ENCODE peak calls at places on chromosomes 7 and 10, in seven cellular contexts. D is uterus, Y is heart left ventricle, B is adrenal gland, I is K562, S is right lobe of liver, H is HCT116. V is an unnamed sample. For H3K4me1, the result is how much of the 10 kb centered on the place peaks cover.

GRCh38 chr10:126638542-126638941 is 32.0 kb downstream of the C10orf90 start:
- DNase-seq in D (no peak), Y (no peak), B (no peak), I (peak), S (no peak), H (no peak), V (no peak)

GRCh38 chr7:28596245-28596935 is 184.1 kb downstream of the CREB5 start:
- DNase-seq in D (no peak), Y (no peak), B (no peak), I (no peak), S (no peak), H (no peak), V (no peak)

GRCh38 chr7:24971333-24972165 is 8.4 kb downstream of the OSBPL3 start:
- DNase-seq in D (no peak), Y (no peak), B (no peak), I (peak), S (no peak), H (peak), V (peak)

GRCh38 chr10:103145860-103146466 is 47.1 kb downstream of the NT5C2 start:
- DNase-seq in D (peak), Y (peak), B (peak), I (peak), S (peak), H (peak), V (peak)

GRCh38 chr10:112552593-112553110 is 105.6 kb downstream of the VTI1A start:
- DNase-seq in D (no peak), Y (no peak), B (no peak), I (no peak), S (no peak), H (no peak), V (no peak)

GRCh38 chr10:77374189-77374656 is 263.4 kb downstream of the KCNMA1 start:
- DNase-seq in D (no peak), Y (no peak), B (no peak), I (no peak), S (no peak), H (no peak), V (no peak)

GRCh38 chr10:11713186-11713743 is 28.9 kb upstream of the ECHDC3 start:
- DNase-seq in D (peak), Y (peak), B (no peak), I (peak), S (no peak), H (no peak), V (no peak)

GRCh38 chr7:113796557-113796956 is 122.3 kb downstream of the PPP1R3A start:
- DNase-seq in D (no peak), Y (no peak), B (no peak), I (no peak), S (no peak), H (no peak), V (no peak)

GRCh38 chr7:150955519-150956394 is 22.4 kb downstream of the KCNH2 start:
- DNase-seq in D (peak), Y (peak), B (peak), I (peak), S (no peak), H (no peak), V (no peak)

GRCh38 chr7:66741706-66742053 is 1.1 kb downstream of the RABGEF1 start:
- DNase-seq in D (peak), Y (no peak), B (peak), I (no peak), S (no peak), H (no peak), V (no peak)

GRCh38 chr7:23530355-23530754 is 1.4 kb downstream of the TRA2A start:
- DNase-seq in D (no peak), Y (no peak), B (no peak), I (peak), S (no peak), H (no peak), V (no peak)

GRCh38 chr10:119520283-119520682 is 22.2 kb downstream of the RGS10 start:
- DNase-seq in D (no peak), Y (no peak), B (no peak), I (peak), S (no peak), H (no peak), V (no peak)

GRCh38 chr7:155925682-155926081 is 113.4 kb upstream of the SHH start:
- DNase-seq in D (no peak), Y (no peak), B (no peak), I (no peak), S (no peak), H (no peak), V (no peak)

GRCh38 chr10:95250856-95251255 is 39.9 kb downstream of the PDLIM1 start:
- DNase-seq in D (no peak), Y (no peak), B (no peak), I (no peak), S (no peak), H (no peak), V (no peak)

GRCh38 chr10:129274928-129275474 is 192.0 kb upstream of the MGMT start:
- DNase-seq in D (no peak), Y (no peak), B (no peak), I (no peak), S (no peak), H (no peak), V (no peak)

GRCh38 chr7:151237244-151238189 is 5.2 kb downstream of the CHPF2 start:
- DNase-seq in D (no peak), Y (no peak), B (no peak), I (no peak), S (no peak), H (no peak), V (no peak)

GRCh38 chr7:36232971-36233550 is 80.0 kb downstream of the EEPD1 start:
- DNase-seq in D (no peak), Y (no peak), B (no peak), I (no peak), S (no peak), H (no peak), V (no peak)

GRCh38 chr7:129492406-129492805 is 9.9 kb upstream of the SMKR1 start:
- DNase-seq in D (no peak), Y (no peak), B (no peak), I (no peak), S (no peak), H (no peak), V (no peak)

GRCh38 chr7:151141855-151142685 is 25.4 kb downstream of the GBX1 start:
- DNase-seq in D (peak), Y (no peak), B (no peak), I (no peak), S (peak), H (no peak), V (no peak)

GRCh38 chr10:116779076-116779687 is 36.8 kb upstream of the HSPA12A start:
- DNase-seq in D (no peak), Y (no peak), B (no peak), I (no peak), S (no peak), H (peak), V (no peak)

GRCh38 chr10:113047605-113047962 is 97.5 kb downstream of the TCF7L2 start:
- DNase-seq in D (no peak), Y (no peak), B (peak), I (no peak), S (no peak), H (no peak), V (no peak)

GRCh38 chr10:33381897-33382578 is 47.6 kb upstream of the NRP1 start:
- DNase-seq in D (no peak), Y (no peak), B (no peak), I (no peak), S (no peak), H (no peak), V (no peak)

GRCh38 chr7:142519790-142520078 is 229.5 kb upstream of the PRSS1 start:
- DNase-seq in D (no peak), Y (no peak), B (no peak), I (no peak), S (no peak), H (no peak), V (no peak)

GRCh38 chr7:158765020-158765419 is 60.4 kb upstream of the NCAPG2 start:
- DNase-seq in D (no peak), Y (peak), B (no peak), I (no peak), S (no peak), H (no peak), V (no peak)

GRCh38 chr10:113111900-113112853 is 162.1 kb downstream of the TCF7L2 start:
- DNase-seq in D (no peak), Y (no peak), B (no peak), I (no peak), S (peak), H (no peak), V (peak)

GRCh38 chr7:26280097-26280496 is 11.6 kb upstream of the SNX10 start:
- DNase-seq in D (no peak), Y (no peak), B (no peak), I (no peak), S (no peak), H (no peak), V (no peak)

GRCh38 chr7:2497500-2498336 is 21.5 kb upstream of the GRIFIN start:
- DNase-seq in D (no peak), Y (no peak), B (no peak), I (no peak), S (no peak), H (no peak), V (no peak)

GRCh38 chr7:2499181-2499580 is 20.4 kb upstream of the LFNG start:
- DNase-seq in D (no peak), Y (no peak), B (no peak), I (no peak), S (no peak), H (no peak), V (no peak)

GRCh38 chr7:2497065-2497464 is 20.9 kb upstream of the GRIFIN start:
- DNase-seq in D (no peak), Y (no peak), B (no peak), I (no peak), S (no peak), H (no peak), V (no peak)

GRCh38 chr7:2499719-2500430 is 19.7 kb upstream of the LFNG start:
- DNase-seq in D (no peak), Y (no peak), B (no peak), I (no peak), S (no peak), H (no peak), V (no peak)

DNA sequence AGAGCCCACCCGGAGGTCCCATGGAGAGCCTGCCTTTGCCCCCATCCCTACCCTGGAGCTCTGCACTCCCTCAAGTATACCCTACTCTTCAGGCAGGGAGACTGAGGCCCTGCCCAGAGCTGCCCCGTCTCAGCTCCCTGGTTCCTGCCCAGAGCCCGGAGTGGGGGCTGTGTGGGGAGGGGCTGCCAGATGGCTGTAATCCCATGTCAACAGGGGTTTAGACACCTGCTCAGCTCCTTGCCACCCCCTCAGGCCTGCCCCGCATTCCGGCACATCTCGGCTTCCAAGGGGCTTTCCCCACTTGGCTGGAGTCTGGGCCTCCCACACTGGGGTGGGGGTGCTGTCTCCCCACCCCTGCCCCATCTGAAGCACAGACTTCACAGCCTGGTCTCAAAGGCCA is 20.9 kb upstream of the LFNG start:
- DNase-seq in D (no peak), Y (no peak), B (no peak), I (no peak), S (no peak), H (no peak), V (no peak)
- H3K4me1 ChIP-seq in D (under half), Y (under half), B (under half), I (half or more), S (under half), H (under half), V (under half)

GRCh38 chr10:121978511-121978910 is 3.5 kb upstream of the NSMCE4A start:
- DNase-seq in D (no peak), Y (no peak), B (no peak), I (no peak), S (no peak), H (no peak), V (no peak)

GRCh38 chr10:121976607-121977006 is 1.6 kb upstream of the NSMCE4A start:
- DNase-seq in D (no peak), Y (no peak), B (no peak), I (no peak), S (peak), H (no peak), V (no peak)

GRCh38 chr10:121974019-121974534 is 940 bp downstream of the NSMCE4A start:
- DNase-seq in D (no peak), Y (no peak), B (no peak), I (peak), S (no peak), H (no peak), V (no peak)

GRCh38 chr10:121975295-121976086 is 474 bp upstream of the NSMCE4A start:
- DNase-seq in D (no peak), Y (no peak), B (no peak), I (peak), S (no peak), H (no peak), V (no peak)

GRCh38 chr10:121974535-121975294 is at the start of gene NSMCE4A:
- DNase-seq in D (peak), Y (peak), B (peak), I (peak), S (peak), H (peak), V (peak)
- TF ChIP-seq POLR2A in D (peak), Y (peak), B (no peak), I (peak), S (peak), H (peak), V (peak)

GRCh38 chr10:31074357-31075065 is 42.8 kb upstream of the ZNF438 start:
- DNase-seq in D (no peak), Y (no peak), B (no peak), I (no peak), S (no peak), H (no peak), V (no peak)

GRCh38 chr10:31072453-31072852 is 40.8 kb upstream of the ZNF438 start:
- DNase-seq in D (no peak), Y (no peak), B (no peak), I (no peak), S (no peak), H (no peak), V (no peak)

GRCh38 chr10:31071232-31071999 is 39.8 kb upstream of the ZNF438 start:
- DNase-seq in D (no peak), Y (peak), B (no peak), I (no peak), S (no peak), H (no peak), V (peak)

GRCh38 chr10:31069411-31069810 is 37.7 kb upstream of the ZNF438 start:
- DNase-seq in D (no peak), Y (no peak), B (no peak), I (no peak), S (no peak), H (no peak), V (no peak)

DNA sequence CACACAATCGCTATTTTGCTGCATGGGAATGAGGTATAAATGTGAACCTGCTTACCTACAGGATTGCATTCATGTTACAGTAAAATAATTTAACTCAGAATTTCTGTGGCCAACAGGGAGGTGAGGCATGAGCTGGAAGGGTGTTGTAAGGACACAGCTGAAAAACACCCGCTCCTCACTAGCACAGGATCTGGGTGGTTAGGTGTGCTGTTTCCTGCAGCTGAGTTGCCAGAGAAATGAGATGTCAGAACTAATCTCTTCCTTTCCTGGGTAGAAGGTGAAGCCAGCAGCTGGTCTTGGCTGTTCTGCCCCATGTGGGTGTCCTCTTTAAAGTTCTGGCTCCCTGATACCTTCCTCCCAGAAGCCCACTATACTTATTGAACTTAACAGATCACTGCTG is 39.0 kb upstream of the ZNF438 start:
- DNase-seq in D (no peak), Y (no peak), B (no peak), I (no peak), S (no peak), H (no peak), V (no peak)
- H3K27ac ChIP-seq in D (no peak), Y (no peak), B (no peak), I (no peak), S (no peak), H (no peak), V (peak)

DNA sequence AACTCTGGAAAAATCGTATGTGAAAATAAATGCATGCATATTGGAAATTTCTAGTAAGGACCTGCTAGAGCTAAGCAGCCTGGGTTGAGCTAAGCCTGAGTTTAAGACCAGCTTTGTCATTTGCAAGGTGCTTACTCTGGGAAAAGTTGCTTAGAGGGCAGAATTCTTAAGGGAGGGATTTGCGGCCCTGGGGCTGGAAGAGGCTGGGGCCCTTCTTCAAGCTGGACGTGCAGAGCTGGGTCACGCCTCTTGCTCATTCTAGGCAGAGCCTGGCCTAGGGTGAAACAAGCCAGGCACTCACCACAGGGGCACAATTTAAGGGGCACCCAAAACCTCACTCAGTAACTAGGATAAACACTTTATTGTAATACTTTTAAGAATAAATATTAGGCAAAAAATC is 137.2 kb downstream of the ARHGAP22 start:
- DNase-seq in D (no peak), Y (no peak), B (peak), I (peak), S (no peak), H (no peak), V (no peak)
- H3K4me1 ChIP-seq in D (under half), Y (under half), B (under half), I (half or more), S (under half), H (under half), V (under half)